ENCODE peak calls at places on chromosomes 3 and 15, in four cellular contexts. C is MM.1S, D is astrocyte, G is lower lobe of right lung. K is an unnamed sample.

GRCh38 chr15:92898988-92899909 is 875 bp upstream of the CHD2 start:
- DNase-seq in C (peak), D (no peak), G (no peak), K (no peak)

GRCh38 chr3:126885425-126885824 is 97.5 kb upstream of the PLXNA1 start:
- DNase-seq in C (no peak), D (no peak), G (no peak), K (no peak)

GRCh38 chr15:98970799-98971198 is 36.8 kb downstream of the PGPEP1L start:
- DNase-seq in C (no peak), D (no peak), G (no peak), K (no peak)

GRCh38 chr3:111173328-111173900 is 101.8 kb downstream of the NECTIN3 start:
- DNase-seq in C (no peak), D (peak), G (no peak), K (peak)

GRCh38 chr3:84165278-84165677 is 793.5 kb upstream of the CADM2 start:
- DNase-seq in C (no peak), D (no peak), G (no peak), K (no peak)

GRCh38 chr3:42501321-42501680 is 1.1 kb upstream of the VIPR1 start:
- DNase-seq in C (no peak), D (no peak), G (no peak), K (no peak)

GRCh38 chr3:180036678-180037455 is at the start of gene PEX5L:
- DNase-seq in C (peak), D (peak), G (peak), K (peak)

GRCh38 chr15:83305696-83306291 is 21.3 kb upstream of the BNC1 start:
- DNase-seq in C (no peak), D (peak), G (peak), K (peak)

GRCh38 chr15:39192979-39193559 is 387.8 kb upstream of the THBS1 start:
- DNase-seq in C (no peak), D (no peak), G (no peak), K (no peak)

GRCh38 chr15:67924359-67924974 is 84.6 kb upstream of the RNU6-1 start:
- DNase-seq in C (no peak), D (no peak), G (no peak), K (no peak)

GRCh38 chr15:50675524-50676144 is 11.0 kb downstream of the TRPM7 start:
- DNase-seq in C (peak), D (no peak), G (no peak), K (peak)

GRCh38 chr3:129569856-129570255 is 26.9 kb downstream of the H1-8 start:
- DNase-seq in C (no peak), D (no peak), G (no peak), K (no peak)

GRCh38 chr3:77699292-77699691 is 659.4 kb downstream of the ROBO2 start:
- DNase-seq in C (peak), D (no peak), G (no peak), K (no peak)

GRCh38 chr3:5202267-5202666 is 14.8 kb downstream of the EDEM1 start:
- DNase-seq in C (no peak), D (no peak), G (no peak), K (peak)

GRCh38 chr15:89632563-89633430 is 22.5 kb downstream of the KIF7 start:
- DNase-seq in C (no peak), D (no peak), G (no peak), K (no peak)

DNA sequence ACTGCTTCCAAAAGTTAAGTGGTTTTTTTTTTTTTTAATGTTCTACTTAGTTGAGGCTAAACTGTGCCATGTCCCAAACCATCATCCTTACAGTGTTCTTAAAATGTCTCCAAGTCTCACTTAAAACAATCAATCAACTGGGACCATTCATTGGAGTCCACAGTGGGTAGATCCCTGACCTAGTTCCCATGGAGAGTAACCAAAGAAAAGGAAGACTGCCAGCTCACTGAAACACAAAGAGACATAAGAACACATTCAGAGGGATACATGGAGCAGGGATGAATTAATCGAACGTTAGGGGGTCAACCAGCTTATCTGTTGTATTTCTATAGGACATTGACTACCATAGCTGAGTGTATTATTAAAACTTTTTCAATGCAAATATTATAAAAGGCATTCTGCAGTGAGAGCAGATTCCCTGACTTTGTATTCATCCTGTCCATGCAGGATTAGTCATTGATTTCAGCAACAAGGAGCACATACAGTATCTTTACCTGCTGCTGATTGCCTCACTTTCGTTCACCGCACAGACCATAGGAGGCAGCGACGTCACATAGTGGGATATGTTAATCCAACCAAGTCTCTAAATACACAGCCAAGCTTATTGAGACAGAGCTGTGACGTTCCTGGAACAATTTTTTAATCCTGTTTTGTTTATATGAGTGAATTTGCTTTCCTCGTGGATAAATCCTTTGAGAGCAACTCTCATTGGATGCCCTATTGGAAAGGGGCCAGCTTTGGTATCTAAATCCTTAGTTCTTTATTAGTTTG is 365.0 kb upstream of the RBMS3 start:
- DNase-seq in C (peak), D (peak), G (peak), K (peak)
- TF ChIP-seq CTCF in C (peak), D (no peak), G (no peak), K (peak)

DNA sequence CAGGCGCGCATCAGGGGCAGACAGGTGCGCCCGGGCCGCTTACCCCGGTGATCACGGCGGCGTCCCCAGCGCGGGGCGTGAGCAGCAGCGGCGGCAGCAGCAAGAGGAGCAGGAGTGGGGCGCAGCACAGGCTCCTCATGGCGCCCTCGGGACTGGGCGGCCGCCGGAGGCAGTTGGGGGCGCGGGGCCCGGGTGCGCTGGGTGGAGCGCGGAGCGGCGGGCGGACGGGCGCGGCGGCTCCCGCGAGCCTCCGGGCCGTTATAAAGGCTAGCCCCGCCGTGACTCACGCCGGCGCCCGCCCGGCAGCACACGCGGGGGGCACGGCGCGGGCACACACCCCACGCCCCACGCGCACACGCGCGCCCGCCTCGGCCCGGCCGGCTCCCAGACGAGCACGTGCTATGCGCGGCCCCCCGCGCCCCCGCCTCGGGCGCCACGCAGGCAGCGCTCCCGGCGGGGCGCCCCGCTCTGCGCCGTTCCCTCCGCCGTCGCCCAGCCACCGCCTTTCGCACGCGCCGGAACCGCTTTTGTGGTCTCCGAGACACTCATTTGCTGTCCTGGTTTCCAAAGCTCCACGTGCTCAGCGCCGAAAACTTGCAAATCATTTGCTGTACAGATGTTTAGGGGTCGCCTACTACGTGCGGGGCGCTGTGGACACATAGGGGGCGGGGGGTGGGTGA is at the start of gene PROK2:
- DNase-seq in C (no peak), D (no peak), G (peak), K (no peak)
- H3K4me3 ChIP-seq in C (peak), D (no peak), G (peak), K (no peak)

GRCh38 chr3:183825380-183826161 is at the start of gene MAP6D1:
- DNase-seq in C (no peak), D (peak), G (no peak), K (peak)
- TF ChIP-seq CTCF in C (no peak), D (peak), G (peak), K (peak)

GRCh38 chr3:116443096-116443793 is 2.0 kb downstream of the LSAMP start:
- DNase-seq in C (no peak), D (peak), G (no peak), K (no peak)

GRCh38 chr3:116444819-116445290 is 432 bp downstream of the LSAMP start:
- DNase-seq in C (no peak), D (peak), G (no peak), K (no peak)

GRCh38 chr3:116442331-116443021 is 2.8 kb downstream of the LSAMP start:
- DNase-seq in C (no peak), D (no peak), G (no peak), K (no peak)

GRCh38 chr3:116445291-116445841 is at the start of gene LSAMP:
- DNase-seq in C (no peak), D (peak), G (no peak), K (peak)

GRCh38 chr3:116444099-116444700 is 1.1 kb downstream of the LSAMP start:
- DNase-seq in C (no peak), D (peak), G (no peak), K (no peak)
- H3K4me3 ChIP-seq in C (no peak), D (peak), G (peak), K (peak)

GRCh38 chr15:82128401-82129143 is 82.8 kb upstream of the MEX3B start:
- DNase-seq in C (no peak), D (peak), G (no peak), K (no peak)

GRCh38 chr15:82122754-82123400 is 77.1 kb upstream of the MEX3B start:
- DNase-seq in C (no peak), D (peak), G (no peak), K (peak)

GRCh38 chr15:82126346-82126745 is 80.5 kb upstream of the MEX3B start:
- DNase-seq in C (no peak), D (no peak), G (no peak), K (no peak)

GRCh38 chr15:82127581-82127980 is 81.8 kb upstream of the MEX3B start:
- DNase-seq in C (no peak), D (no peak), G (no peak), K (no peak)

GRCh38 chr15:82124331-82125263 is 78.8 kb upstream of the MEX3B start:
- DNase-seq in C (no peak), D (no peak), G (no peak), K (no peak)
- TF ChIP-seq CTCF in C (no peak), D (no peak), G (no peak), K (no peak)

GRCh38 chr15:78049691-78050440 is 27.6 kb downstream of the TBC1D2B start:
- DNase-seq in C (peak), D (peak), G (peak), K (peak)

GRCh38 chr15:78046796-78047341 is 30.6 kb downstream of the TBC1D2B start:
- DNase-seq in C (no peak), D (no peak), G (peak), K (no peak)

GRCh38 chr15:78047631-78048409 is 29.7 kb downstream of the TBC1D2B start:
- DNase-seq in C (no peak), D (peak), G (peak), K (peak)

GRCh38 chr15:78050441-78050809 is 27.1 kb downstream of the TBC1D2B start:
- DNase-seq in C (no peak), D (peak), G (no peak), K (peak)

GRCh38 chr15:78048410-78048946 is 29.0 kb downstream of the TBC1D2B start:
- DNase-seq in C (no peak), D (no peak), G (no peak), K (no peak)
- H3K4me3 ChIP-seq in C (no peak), D (no peak), G (no peak), K (no peak)

K was measured in fibroblast of pulmonary artery.